ENCODE peak calls at places on chromosomes 6 and 20, in four cellular contexts. Q is heart left ventricle, X is A549, Z is endothelial cell of umbilical vein. K is an unnamed sample.

GRCh38 chr6:27375613-27376079 is 12.9 kb upstream of the ZNF391 start:
- DNase-seq in Z (no peak), Q (no peak), X (no peak), K (no peak)

GRCh38 chr6:85078071-85078470 is 313.7 kb upstream of the TBX18 start:
- DNase-seq in Q (no peak), Z (peak; percentile 48), X (peak; percentile 4), K (no peak)

GRCh38 chr20:35125753-35126152 is 21.4 kb downstream of the EDEM2 start:
- DNase-seq in Z (no peak), Q (no peak), X (no peak), K (no peak)

GRCh38 chr6:128532110-128532509 is 11.7 kb upstream of the PTPRK start:
- DNase-seq in X (no peak), Q (no peak), Z (no peak), K (no peak)

GRCh38 chr20:14336667-14337066 is 745 bp downstream of the FLRT3 start:
- DNase-seq in X (peak; percentile 20), Q (no peak), Z (no peak), K (peak; percentile 7)

GRCh38 chr20:23626040-23626620 is 11.6 kb downstream of the CST3 start:
- DNase-seq in Z (no peak), Q (no peak), X (no peak), K (no peak)

GRCh38 chr6:131222773-131223172 is 87.5 kb downstream of the AKAP7 start:
- DNase-seq in Q (no peak), Z (no peak), X (no peak), K (no peak)

GRCh38 chr6:27297857-27298730 is 14.0 kb downstream of the POM121L2 start:
- DNase-seq in Z (peak; percentile 37), X (no peak), Q (no peak), K (no peak)

GRCh38 chr6:1615651-1616420 is 6.1 kb downstream of the FOXC1 start:
- DNase-seq in Z (peak; percentile 74), X (no peak), Q (no peak), K (no peak)

GRCh38 chr6:12587096-12587495 is 129.5 kb upstream of the PHACTR1 start:
- DNase-seq in Q (no peak), Z (no peak), X (no peak), K (no peak)

GRCh38 chr20:25149986-25150385 is 45.5 kb upstream of the ENTPD6 start:
- DNase-seq in Z (no peak), Q (no peak), X (no peak), K (no peak)

GRCh38 chr6:95230071-95230740 is 347.1 kb upstream of the MANEA start:
- DNase-seq in X (no peak), Q (no peak), Z (no peak), K (no peak)

GRCh38 chr20:51456511-51457280 is 85.8 kb downstream of the NFATC2 start:
- DNase-seq in X (peak; percentile 86), Z (peak; percentile 99), Q (peak; percentile 97), K (peak; percentile 99)

GRCh38 chr6:36986704-36987047 is 680 bp upstream of the MTCH1 start:
- DNase-seq in X (no peak), Z (no peak), Q (no peak), K (no peak)

GRCh38 chr6:36985963-36986703 is at the start of gene MTCH1:
- DNase-seq in Q (peak; percentile 95), X (peak; percentile 76), Z (peak; percentile 86), K (peak; percentile 92)

GRCh38 chr6:36983538-36983937 is 2.5 kb downstream of the MTCH1 start:
- DNase-seq in Q (no peak), Z (no peak), X (no peak), K (no peak)

GRCh38 chr6:36985384-36985962 is 523 bp downstream of the MTCH1 start:
- DNase-seq in Z (no peak), Q (no peak), X (no peak), K (no peak)

DNA sequence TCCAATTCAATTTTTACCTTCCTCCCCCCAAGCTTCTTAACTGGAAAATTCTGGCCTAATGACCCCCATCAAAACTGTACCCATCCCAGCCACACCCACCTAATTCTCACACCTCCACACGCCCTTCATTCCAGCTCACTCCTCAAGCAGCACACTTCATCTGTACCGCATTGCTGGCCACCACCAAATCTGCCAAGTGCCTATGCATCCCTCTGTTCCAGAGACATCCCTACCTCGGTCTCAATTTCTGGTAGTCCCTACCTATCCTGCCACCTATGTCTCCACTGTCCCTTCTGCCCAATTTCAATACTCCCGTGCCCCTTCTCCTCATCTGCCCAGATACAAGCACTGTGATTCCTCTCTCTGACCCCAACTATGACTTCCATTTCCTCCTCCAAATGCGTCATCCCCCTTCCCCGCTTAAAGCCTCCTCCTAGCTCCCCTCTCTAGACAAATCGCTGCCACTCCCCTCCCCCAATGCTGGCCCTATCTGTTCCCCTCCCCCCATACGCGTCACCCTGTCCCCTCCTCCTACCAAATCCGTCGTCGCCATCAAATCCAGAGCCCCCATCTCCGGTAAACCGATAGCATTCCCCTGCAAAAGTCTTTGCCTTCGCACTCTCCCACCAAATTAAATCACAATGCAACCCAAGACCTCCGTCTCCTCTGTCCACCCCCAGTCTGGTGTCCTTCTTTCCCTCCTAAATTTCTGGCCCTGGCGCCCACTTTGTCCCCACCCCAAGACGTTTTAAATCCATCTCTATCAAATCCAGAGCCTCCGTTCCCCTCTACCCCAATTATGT is 1.2 kb downstream of the MTCH1 start:
- DNase-seq in X (no peak), Q (no peak), Z (peak; percentile 68), K (peak; percentile 60)
- TF ChIP-seq POLR2A in X (no peak), Q (no peak), Z (no peak), K (no peak)

DNA sequence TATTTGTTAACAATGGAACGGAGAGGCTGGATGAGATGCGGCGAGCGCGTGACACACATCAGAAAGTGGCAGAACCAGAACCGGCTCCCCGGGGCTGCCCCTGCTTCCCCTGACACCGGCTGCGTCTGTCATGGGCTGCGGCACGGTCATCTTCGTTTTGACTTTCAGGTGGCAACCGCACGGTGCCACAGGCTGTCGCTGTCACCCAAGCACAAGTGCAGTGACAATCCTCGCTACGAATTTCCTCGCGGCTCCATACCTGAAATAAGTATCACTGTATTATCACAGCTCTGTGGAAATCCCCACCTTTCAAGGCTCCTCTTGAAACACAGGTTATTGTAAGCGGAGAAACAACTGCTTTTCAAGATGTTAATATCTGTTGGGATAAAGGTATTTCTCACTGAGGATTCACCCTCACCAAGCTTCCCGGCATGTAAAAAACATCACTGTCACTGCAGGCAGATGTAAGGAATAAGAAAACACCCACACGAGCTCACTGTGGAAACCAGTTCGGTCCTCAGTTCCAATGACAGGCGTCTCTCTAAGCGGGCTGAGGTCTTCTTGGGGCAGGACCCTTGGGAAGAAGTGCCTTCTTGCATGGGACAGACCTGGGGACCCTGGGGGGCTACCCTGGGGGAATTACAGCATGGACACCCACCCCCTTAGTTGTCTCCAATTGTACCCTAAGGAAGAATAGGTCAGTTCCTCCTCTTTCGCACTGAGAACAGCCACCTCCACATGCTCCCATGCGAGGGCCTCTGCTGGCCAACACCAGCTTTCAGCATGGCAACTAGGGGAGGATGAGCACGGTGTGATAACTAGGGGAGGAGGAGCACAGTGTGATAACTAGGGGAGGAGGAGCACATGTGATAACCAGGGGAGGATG is 86.3 kb downstream of the DACT2 start:
- DNase-seq in Z (no peak), X (no peak), Q (no peak), K (no peak)
- H3K4me1 ChIP-seq in Z (no peaks in the 10 kb centered on the region), X (no peaks in the 10 kb centered on the region), Q (no peaks in the 10 kb centered on the region), K (no peaks in the 10 kb centered on the region)

GRCh38 chr20:31355981-31356380 is 12.4 kb upstream of the DEFB118 start:
- DNase-seq in Z (no peak), X (no peak), Q (no peak), K (no peak)
- H3K9me3 ChIP-seq in Z (no peaks in the 10 kb centered on the region), X (no peaks in the 10 kb centered on the region), Q (peaks cover 3% of the 10 kb centered on the region), K (no peaks in the 10 kb centered on the region)

GRCh38 chr6:124684621-124685020 is 277.6 kb upstream of the RNF217 start:
- DNase-seq in X (no peak), Q (no peak), Z (no peak), K (no peak)

GRCh38 chr6:124682751-124683150 is 279.5 kb upstream of the RNF217 start:
- DNase-seq in Q (no peak), X (no peak), Z (no peak), K (no peak)

GRCh38 chr6:124679392-124679791 is 282.8 kb upstream of the RNF217 start:
- DNase-seq in X (no peak), Z (no peak), Q (no peak), K (no peak)

GRCh38 chr6:124688369-124688768 is 273.9 kb upstream of the RNF217 start:
- DNase-seq in X (no peak), Z (no peak), Q (no peak), K (no peak)

GRCh38 chr6:124683507-124683906 is 278.7 kb upstream of the RNF217 start:
- DNase-seq in Q (no peak), X (no peak), Z (no peak), K (no peak)
- TF ChIP-seq POLR2A in Q (no peak), X (no peak), Z (no peak), K (no peak)

DNA sequence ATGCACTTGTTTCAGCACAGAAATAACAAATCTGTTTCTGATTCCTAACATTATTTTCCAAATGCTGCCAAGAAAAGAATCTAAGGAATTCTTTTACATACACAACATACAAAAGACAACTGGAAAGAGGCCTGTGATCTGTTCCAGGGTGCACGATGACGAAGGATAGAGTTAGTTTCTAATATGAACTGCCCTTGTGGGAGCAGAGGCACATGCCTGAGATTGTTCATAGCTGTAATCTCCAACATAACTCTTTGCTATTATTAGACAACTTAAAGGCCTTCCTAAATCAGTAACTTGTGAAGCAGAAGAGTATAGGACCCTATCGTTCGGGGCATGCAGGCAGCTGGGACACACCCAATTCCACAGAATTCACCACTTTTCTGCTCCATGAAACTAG is 41.2 kb upstream of the NHSL1 start:
- DNase-seq in Z (no peak), Q (no peak), X (no peak), K (no peak)
- H3K4me1 ChIP-seq in Z (peaks cover 43% of the 10 kb centered on the region), Q (peaks cover 82% of the 10 kb centered on the region), X (peaks cover 20% of the 10 kb centered on the region), K (peaks cover 29% of the 10 kb centered on the region)

GRCh38 chr20:56091635-56092180 is 86.4 kb upstream of the CBLN4 start:
- DNase-seq in Q (no peak), X (no peak), Z (no peak), K (no peak)

GRCh38 chr20:56094228-56094627 is 88.9 kb upstream of the CBLN4 start:
- DNase-seq in X (no peak), Q (no peak), Z (no peak), K (no peak)

GRCh38 chr20:56088381-56088780 is 83.1 kb upstream of the CBLN4 start:
- DNase-seq in Q (no peak), Z (no peak), X (no peak), K (no peak)
- H3K9me3 ChIP-seq in Q (peaks cover 3% of the 10 kb centered on the region), Z (peaks cover 7% of the 10 kb centered on the region), X (peaks cover 3% of the 10 kb centered on the region), K (no peaks in the 10 kb centered on the region)

K was measured in body of pancreas.